ENCODE peak calls at places on chromosomes 4 and X, in eight cellular contexts. W, J, U, G, S, M, K and A are unnamed samples.

GRCh38 chr4:142687547-142688275 is 158.4 kb downstream of the INPP4B start:
- DNase-seq in U (no peak), W (no peak), K (no peak), S (no peak), M (no peak), G (no peak), J (no peak), A (no peak)

GRCh38 chrX:21770631-21771321 is 12.9 kb upstream of the SMPX start:
- DNase-seq in J (no peak), U (no peak), G (no peak), S (no peak), K (no peak), M (no peak), W (peak; percentile 2), A (no peak)

GRCh38 chr4:4969298-4969697 is 50.0 kb downstream of the CYTL1 start:
- DNase-seq in K (no peak), U (peak; percentile 15), M (peak; percentile 13), W (peak; percentile 20), S (no peak), G (no peak), J (peak; percentile 11), A (no peak)

GRCh38 chrX:38891641-38892413 is 90.6 kb downstream of the MID1IP1 start:
- DNase-seq in J (peak; percentile 18), S (no peak), G (no peak), U (no peak), M (no peak), K (no peak), W (no peak), A (no peak)

GRCh38 chrX:70089575-70090297 is 27.5 kb downstream of the OTUD6A start:
- DNase-seq in S (no peak), W (no peak), M (peak; percentile 21), J (peak; percentile 5), U (no peak), K (no peak), G (no peak), A (no peak)

GRCh38 chr4:186149872-186150271 is 41.5 kb upstream of the CYP4V2 start:
- DNase-seq in M (peak; percentile 83), S (no peak), U (no peak), G (peak; percentile 53), W (peak; percentile 58), J (peak; percentile 53), K (peak; percentile 38), A (peak; percentile 64)

GRCh38 chr4:88533937-88534750 is 10.6 kb upstream of the PYURF start:
- DNase-seq in S (no peak), G (no peak), W (no peak), U (no peak), M (peak; percentile 49), K (no peak), J (peak; percentile 79), A (no peak)

GRCh38 chr4:146335763-146336412 is 121.5 kb downstream of the REELD1 start:
- DNase-seq in G (no peak), W (no peak), J (peak; percentile 12), M (no peak), K (no peak), U (no peak), S (no peak), A (no peak)

GRCh38 chr4:182729527-182729926 is 187.7 kb downstream of the DCTD start:
- DNase-seq in G (no peak), S (no peak), W (no peak), K (no peak), M (no peak), U (no peak), J (no peak), A (no peak)

GRCh38 chr4:75036046-75036445 is 103.1 kb downstream of the PARM1 start:
- DNase-seq in U (no peak), G (no peak), J (no peak), W (no peak), S (no peak), M (no peak), K (no peak), A (no peak)

GRCh38 chrX:119605398-119605738 is 856 bp downstream of the NKRF start:
- DNase-seq in K (no peak), W (peak; percentile 28), G (peak; percentile 5), U (peak; percentile 28), J (no peak), M (no peak), S (no peak), A (no peak)

GRCh38 chr4:172962564-172963353 is 205.9 kb upstream of the GALNT7 start:
- DNase-seq in J (peak; percentile 98), G (no peak), K (peak; percentile 34), W (no peak), U (peak; percentile 13), M (no peak), S (no peak), A (no peak)

GRCh38 chrX:32530802-32531403 is 680.4 kb downstream of the DMD start:
- DNase-seq in S (no peak), G (peak; percentile 18), W (peak; percentile 49), M (peak; percentile 56), K (no peak), J (peak; percentile 69), U (no peak), A (peak; percentile 36)

GRCh38 chrX:123740006-123740405 is 7.2 kb upstream of the THOC2 start:
- DNase-seq in S (no peak), W (no peak), M (no peak), J (no peak), U (peak; percentile 11), K (no peak), G (no peak), A (no peak)

GRCh38 chrX:108447303-108447702 is 7.7 kb downstream of the COL4A5 start:
- DNase-seq in K (no peak), S (no peak), W (no peak), J (peak; percentile 56), U (no peak), M (peak; percentile 47), G (no peak), A (no peak)

GRCh38 chrX:20393944-20394343 is 127.2 kb upstream of the RPS6KA3 start:
- DNase-seq in M (peak; percentile 38), W (no peak), K (no peak), U (no peak), J (peak; percentile 6), S (no peak), G (no peak), A (no peak)

GRCh38 chr4:176538217-176538925 is 218.6 kb downstream of the SPCS3 start:
- DNase-seq in K (no peak), U (peak; percentile 2), W (no peak), G (no peak), S (no peak), M (peak; percentile 75), J (peak; percentile 93), A (no peak)

GRCh38 chr4:4462970-4463369 is 76.1 kb downstream of the NSG1 start:
- DNase-seq in J (no peak), U (no peak), S (no peak), W (no peak), M (no peak), K (no peak), G (no peak), A (no peak)

GRCh38 chrX:150693782-150694574 is 782 bp downstream of the MTMR1 start:
- DNase-seq in J (peak; percentile 41), G (peak; percentile 51), U (peak; percentile 52), M (peak; percentile 21), S (peak; percentile 32), W (peak; percentile 75), K (peak; percentile 67), A (no peak)

DNA sequence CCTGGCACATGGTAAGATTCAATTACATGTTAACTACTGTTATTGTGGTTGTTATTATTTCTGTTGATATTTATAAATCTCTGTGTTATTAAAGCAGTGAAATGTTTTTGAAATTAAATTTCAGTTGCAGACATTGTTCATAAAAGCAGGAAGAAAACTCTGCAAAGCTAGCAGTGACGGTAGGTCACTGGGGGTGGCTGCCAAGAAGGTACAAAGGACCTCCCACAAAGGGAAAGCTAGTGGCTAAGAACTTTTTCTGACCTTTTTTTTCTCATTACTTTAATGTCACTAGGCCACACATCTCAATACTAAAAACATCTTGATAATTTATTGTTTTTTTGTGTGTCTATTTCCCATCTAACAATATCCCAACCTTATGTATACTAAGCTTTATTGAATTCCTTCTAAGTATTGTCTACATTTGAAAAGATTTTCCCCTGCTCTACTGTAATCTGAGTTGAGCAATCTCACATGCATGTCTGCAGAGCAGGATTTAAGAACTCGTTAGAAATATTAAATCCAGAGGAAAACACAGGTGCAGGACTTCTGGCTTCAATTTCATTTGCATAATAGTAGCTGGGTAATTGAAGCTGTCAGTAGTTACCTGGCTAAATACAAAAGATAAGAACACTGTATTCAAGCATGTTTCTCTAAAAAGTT is 197.3 kb downstream of the CFAP299 start:
- DNase-seq in S (no peak), K (no peak), U (no peak), W (no peak), M (no peak), G (no peak), J (no peak), A (no peak)
- TF ChIP-seq CTCF in S (no peak), K (no peak), U (no peak), W (no peak), M (no peak), G (no peak), J (no peak), A (no peak)

GRCh38 chr4:15035152-15035551 is 32.9 kb downstream of the CPEB2 start:
- DNase-seq in W (peak; percentile 11), K (no peak), U (no peak), G (no peak), J (no peak), M (no peak), S (no peak), A (no peak)
- TF ChIP-seq CTCF in W (no peak), K (no peak), U (no peak), G (no peak), J (no peak), M (no peak), S (no peak), A (no peak)

DNA sequence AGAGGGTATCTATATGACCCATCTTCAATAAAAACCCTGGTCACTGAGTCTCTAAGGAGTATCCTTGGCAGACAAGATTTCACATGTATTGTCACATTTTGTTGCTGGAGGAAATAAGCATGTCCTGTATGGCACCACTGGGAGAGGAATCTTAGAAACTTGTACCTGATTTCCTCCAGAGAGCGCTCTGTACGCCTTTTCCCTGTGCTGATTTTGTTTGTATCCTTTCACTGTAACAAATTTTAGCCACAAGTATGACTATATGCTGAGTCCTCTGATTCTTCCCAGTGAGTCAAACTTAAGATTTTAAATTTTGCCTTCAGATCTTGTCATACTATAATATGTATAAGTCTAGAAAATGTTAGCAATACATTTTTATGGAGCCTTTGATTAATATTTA is 102.8 kb downstream of the ITIH6 start:
- DNase-seq in G (no peak), M (peak; percentile 28), U (no peak), J (peak; percentile 1), W (no peak), K (no peak), S (no peak), A (no peak)
- TF ChIP-seq CTCF in G (no peak), M (no peak), U (no peak), J (no peak), W (no peak), K (no peak), S (no peak), A (no peak)

DNA sequence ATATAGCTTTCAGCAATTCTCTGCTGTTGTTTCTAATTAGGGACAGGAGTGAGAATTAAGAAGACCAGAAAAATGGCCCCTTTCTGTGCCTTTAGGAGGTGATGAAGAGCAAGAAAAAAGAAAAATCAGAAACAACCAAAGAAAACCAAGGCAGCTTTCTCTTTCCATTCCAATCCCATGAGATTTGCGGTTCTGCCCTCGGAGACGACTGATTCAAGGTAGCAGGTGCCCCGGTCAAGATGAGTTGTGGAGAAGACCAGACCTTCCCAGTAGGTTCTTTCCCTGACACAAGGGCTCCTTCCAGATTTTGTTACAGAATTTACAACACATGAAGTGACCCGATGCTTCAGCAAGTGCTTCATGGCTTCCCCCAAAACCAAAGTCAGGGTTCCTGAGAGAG is 21.9 kb downstream of the TLR10 start:
- DNase-seq in W (no peak), J (no peak), U (no peak), K (no peak), G (no peak), S (no peak), M (no peak), A (no peak)
- TF ChIP-seq CTCF in W (no peak), J (no peak), U (no peak), K (no peak), G (no peak), S (no peak), M (no peak), A (no peak)